ENCODE peak calls at places on chromosomes 12 and 14, in seven cellular contexts. One of them, this sample, is unnamed.
A peak's percentile ranks its signal among the peaks of the same experiment; 100 is the strongest.

GRCh38 chr14:75280448-75280830 is 1.8 kb downstream of the FOS start:
- DNase-seq in PC-9: no peak
- DNase-seq in NCI-H345: no peak
- DNase-seq in mucosa of gallbladder: no peak
- DNase-seq in AG09309: no peak
- DNase-seq in HEK293T: no peak
- DNase-seq in upper lobe of left lung: no peak
- DNase-seq in this sample: no peak

GRCh38 chr12:121822393-121823100 is 18.7 kb downstream of the SETD1B start:
- DNase-seq in upper lobe of left lung: no peak
- DNase-seq in mucosa of gallbladder: no peak
- DNase-seq in NCI-H345: no peak
- DNase-seq in HEK293T: no peak
- DNase-seq in AG09309: no peak
- DNase-seq in PC-9: no peak
- DNase-seq in this sample: no peak

GRCh38 chr14:71626281-71626835 is 305.9 kb upstream of the RGS6 start:
- DNase-seq in upper lobe of left lung: no peak
- DNase-seq in PC-9: no peak
- DNase-seq in mucosa of gallbladder: no peak
- DNase-seq in NCI-H345: no peak
- DNase-seq in HEK293T: no peak
- DNase-seq in AG09309: peak; percentile 14
- DNase-seq in this sample: no peak

GRCh38 chr14:21055473-21056117 is 2.0 kb upstream of the RNASE8 start:
- DNase-seq in NCI-H345: no peak
- DNase-seq in HEK293T: no peak
- DNase-seq in mucosa of gallbladder: peak; percentile 81
- DNase-seq in AG09309: no peak
- DNase-seq in upper lobe of left lung: no peak
- DNase-seq in PC-9: no peak
- DNase-seq in this sample: no peak

GRCh38 chr12:57611116-57611809 is at the start of gene ARHGEF25:
- DNase-seq in mucosa of gallbladder: peak; percentile 61
- DNase-seq in PC-9: no peak
- DNase-seq in AG09309: no peak
- DNase-seq in HEK293T: peak; percentile 91
- DNase-seq in NCI-H345: peak; percentile 56
- DNase-seq in upper lobe of left lung: peak; percentile 55
- DNase-seq in this sample: peak; percentile 87

GRCh38 chr14:56580317-56580711 is 716 bp downstream of the TMEM260 start:
- DNase-seq in mucosa of gallbladder: no peak
- DNase-seq in PC-9: no peak
- DNase-seq in AG09309: no peak
- DNase-seq in NCI-H345: no peak
- DNase-seq in HEK293T: no peak
- DNase-seq in upper lobe of left lung: no peak
- DNase-seq in this sample: no peak

GRCh38 chr14:55139152-55139551 is 10.1 kb downstream of the LGALS3 start:
- DNase-seq in upper lobe of left lung: no peak
- DNase-seq in AG09309: no peak
- DNase-seq in PC-9: no peak
- DNase-seq in HEK293T: no peak
- DNase-seq in mucosa of gallbladder: no peak
- DNase-seq in NCI-H345: no peak
- DNase-seq in this sample: no peak

GRCh38 chr12:114343585-114343984 is 62.4 kb downstream of the TBX5 start:
- DNase-seq in PC-9: no peak
- DNase-seq in mucosa of gallbladder: no peak
- DNase-seq in upper lobe of left lung: no peak
- DNase-seq in AG09309: no peak
- DNase-seq in NCI-H345: no peak
- DNase-seq in HEK293T: no peak
- DNase-seq in this sample: no peak

GRCh38 chr14:36207500-36207899 is 31.0 kb upstream of the PTCSC3 start:
- DNase-seq in mucosa of gallbladder: no peak
- DNase-seq in AG09309: no peak
- DNase-seq in PC-9: no peak
- DNase-seq in upper lobe of left lung: no peak
- DNase-seq in NCI-H345: peak; percentile 43
- DNase-seq in HEK293T: peak; percentile 21
- DNase-seq in this sample: peak; percentile 23

GRCh38 chr12:27627123-27627835 is 69.0 kb upstream of the REP15 start:
- DNase-seq in NCI-H345: no peak
- DNase-seq in upper lobe of left lung: no peak
- DNase-seq in PC-9: peak; percentile 57
- DNase-seq in mucosa of gallbladder: no peak
- DNase-seq in HEK293T: no peak
- DNase-seq in AG09309: peak; percentile 74
- DNase-seq in this sample: no peak

GRCh38 chr14:104121142-104121541 is 17.2 kb upstream of the KIF26A start:
- DNase-seq in upper lobe of left lung: no peak
- DNase-seq in PC-9: no peak
- DNase-seq in mucosa of gallbladder: no peak
- DNase-seq in AG09309: no peak
- DNase-seq in HEK293T: no peak
- DNase-seq in NCI-H345: no peak
- DNase-seq in this sample: no peak

GRCh38 chr12:114746297-114747074 is 62.5 kb upstream of the TBX3 start:
- DNase-seq in AG09309: peak; percentile 41
- DNase-seq in HEK293T: no peak
- DNase-seq in mucosa of gallbladder: no peak
- DNase-seq in PC-9: no peak
- DNase-seq in NCI-H345: no peak
- DNase-seq in upper lobe of left lung: no peak
- DNase-seq in this sample: no peak

GRCh38 chr14:28767851-28768548 is 1.4 kb downstream of the FOXG1 start:
- DNase-seq in AG09309: no peak
- DNase-seq in NCI-H345: peak; percentile 66
- DNase-seq in HEK293T: peak; percentile 45
- DNase-seq in PC-9: no peak
- DNase-seq in mucosa of gallbladder: no peak
- DNase-seq in upper lobe of left lung: no peak
- DNase-seq in this sample: peak; percentile 78

GRCh38 chr14:96245710-96246534 is 10.1 kb upstream of the BDKRB1 start:
- DNase-seq in upper lobe of left lung: no peak
- DNase-seq in mucosa of gallbladder: no peak
- DNase-seq in PC-9: peak; percentile 54
- DNase-seq in HEK293T: no peak
- DNase-seq in NCI-H345: no peak
- DNase-seq in AG09309: peak; percentile 64
- DNase-seq in this sample: no peak

GRCh38 chr12:24134092-24134491 is 184.6 kb upstream of the SOX5 start:
- DNase-seq in mucosa of gallbladder: no peak
- DNase-seq in AG09309: no peak
- DNase-seq in upper lobe of left lung: no peak
- DNase-seq in PC-9: no peak
- DNase-seq in NCI-H345: no peak
- DNase-seq in HEK293T: no peak
- DNase-seq in this sample: no peak

GRCh38 chr12:123950476-123951169 is 22.0 kb downstream of the CCDC92 start:
- DNase-seq in mucosa of gallbladder: no peak
- DNase-seq in PC-9: no peak
- DNase-seq in upper lobe of left lung: no peak
- DNase-seq in NCI-H345: no peak
- DNase-seq in HEK293T: no peak
- DNase-seq in AG09309: no peak
- DNase-seq in this sample: no peak

GRCh38 chr12:47744005-47744651 is 14.6 kb downstream of the RAPGEF3 start:
- DNase-seq in mucosa of gallbladder: peak; percentile 71
- DNase-seq in NCI-H345: peak; percentile 33
- DNase-seq in PC-9: peak; percentile 73
- DNase-seq in upper lobe of left lung: peak; percentile 80
- DNase-seq in AG09309: no peak
- DNase-seq in HEK293T: peak; percentile 42
- DNase-seq in this sample: peak; percentile 42

GRCh38 chr12:80241576-80242273 is 142.4 kb downstream of the OTOGL start:
- DNase-seq in HEK293T: no peak
- DNase-seq in PC-9: no peak
- DNase-seq in NCI-H345: no peak
- DNase-seq in mucosa of gallbladder: no peak
- DNase-seq in upper lobe of left lung: no peak
- DNase-seq in AG09309: peak; percentile 23
- DNase-seq in this sample: no peak

GRCh38 chr12:20950248-20950647 is 139.7 kb downstream of the SLCO1B3 start:
- DNase-seq in NCI-H345: no peak
- DNase-seq in PC-9: no peak
- DNase-seq in upper lobe of left lung: no peak
- DNase-seq in AG09309: no peak
- DNase-seq in HEK293T: peak; percentile 20
- DNase-seq in mucosa of gallbladder: no peak
- DNase-seq in this sample: peak; percentile 21

GRCh38 chr14:33765251-33765650 is 185.6 kb downstream of the EGLN3 start:
- DNase-seq in NCI-H345: no peak
- DNase-seq in HEK293T: peak; percentile 62
- DNase-seq in upper lobe of left lung: no peak
- DNase-seq in AG09309: no peak
- DNase-seq in PC-9: no peak
- DNase-seq in mucosa of gallbladder: no peak
- DNase-seq in this sample: peak; percentile 91

GRCh38 chr14:76829650-76830421 is 3.6 kb downstream of the LRRC74A start:
- DNase-seq in upper lobe of left lung: no peak
- DNase-seq in mucosa of gallbladder: no peak
- DNase-seq in AG09309: no peak
- DNase-seq in NCI-H345: no peak
- DNase-seq in HEK293T: no peak
- DNase-seq in PC-9: no peak
- DNase-seq in this sample: peak; percentile 59

GRCh38 chr12:85923767-85924331 is 49.8 kb downstream of the NTS start:
- DNase-seq in NCI-H345: peak; percentile 1
- DNase-seq in upper lobe of left lung: no peak
- DNase-seq in PC-9: no peak
- DNase-seq in mucosa of gallbladder: no peak
- DNase-seq in AG09309: peak; percentile 7
- DNase-seq in HEK293T: no peak
- DNase-seq in this sample: peak; percentile 14

GRCh38 chr12:76106631-76107030 is 22.1 kb upstream of the NAP1L1 start:
- DNase-seq in NCI-H345: no peak
- DNase-seq in mucosa of gallbladder: no peak
- DNase-seq in AG09309: no peak
- DNase-seq in upper lobe of left lung: no peak
- DNase-seq in HEK293T: no peak
- DNase-seq in PC-9: no peak
- DNase-seq in this sample: no peak

GRCh38 chr12:49369723-49370145 is 2.5 kb downstream of the SPATS2 start:
- DNase-seq in PC-9: no peak
- DNase-seq in NCI-H345: no peak
- DNase-seq in upper lobe of left lung: no peak
- DNase-seq in AG09309: no peak
- DNase-seq in HEK293T: peak; percentile 64
- DNase-seq in mucosa of gallbladder: no peak
- DNase-seq in this sample: peak; percentile 28

GRCh38 chr12:57584690-57585089 is 6.3 kb upstream of the PIP4K2C start:
- DNase-seq in mucosa of gallbladder: no peak
- DNase-seq in NCI-H345: no peak
- DNase-seq in HEK293T: no peak
- DNase-seq in PC-9: no peak
- DNase-seq in AG09309: no peak
- DNase-seq in upper lobe of left lung: no peak
- DNase-seq in this sample: no peak

GRCh38 chr12:45122776-45123380 is 72.0 kb upstream of the DBX2 start:
- DNase-seq in PC-9: no peak
- DNase-seq in HEK293T: peak; percentile 32
- DNase-seq in NCI-H345: no peak
- DNase-seq in upper lobe of left lung: no peak
- DNase-seq in mucosa of gallbladder: no peak
- DNase-seq in AG09309: no peak
- DNase-seq in this sample: peak; percentile 52

GRCh38 chr12:25759752-25760151 is 198.7 kb upstream of the RASSF8 start:
- DNase-seq in AG09309: no peak
- DNase-seq in NCI-H345: no peak
- DNase-seq in HEK293T: no peak
- DNase-seq in upper lobe of left lung: no peak
- DNase-seq in mucosa of gallbladder: no peak
- DNase-seq in PC-9: no peak
- DNase-seq in this sample: no peak

GRCh38 chr14:69703047-69704046 is 63.6 kb upstream of the SRSF5 start:
- DNase-seq in AG09309: no peak
- DNase-seq in upper lobe of left lung: peak; percentile 64
- DNase-seq in mucosa of gallbladder: no peak
- DNase-seq in HEK293T: no peak
- DNase-seq in NCI-H345: no peak
- DNase-seq in PC-9: no peak
- DNase-seq in this sample: no peak

This sample was measured in neural progenitor cell.